ENCODE peak calls at places on chromosomes 13 and 19, in four cellular contexts. One of them, this sample, is unnamed.

GRCh38 chr19:2820112-2820702 is 539 bp downstream of the ZNF554 start:
- DNase-seq in tibial artery: no peak
- DNase-seq in left ventricle myocardium superior: no peak
- DNase-seq in stimulated activated CD8-positive, alpha-beta memory T cell treated with anti-CD3 and anti-CD28 coated beads, Interleukin-12 subunit alpha, Interleukin-12 subunit beta, amount 100 ng/mL, for 1 hour: no peak
- DNase-seq in this sample: peak; percentile 47

GRCh38 chr19:10173527-10173926 is 21.2 kb downstream of the DNMT1 start:
- DNase-seq in tibial artery: no peak
- DNase-seq in left ventricle myocardium superior: no peak
- DNase-seq in stimulated activated CD8-positive, alpha-beta memory T cell treated with anti-CD3 and anti-CD28 coated beads, Interleukin-12 subunit alpha, Interleukin-12 subunit beta, amount 100 ng/mL, for 1 hour: no peak
- DNase-seq in this sample: no peak

GRCh38 chr19:54489766-54490165 is 12.9 kb upstream of the LAIR2 start:
- DNase-seq in stimulated activated CD8-positive, alpha-beta memory T cell treated with anti-CD3 and anti-CD28 coated beads, Interleukin-12 subunit alpha, Interleukin-12 subunit beta, amount 100 ng/mL, for 1 hour: no peak
- DNase-seq in tibial artery: no peak
- DNase-seq in left ventricle myocardium superior: no peak
- DNase-seq in this sample: no peak

GRCh38 chr13:46131705-46132104 is 26.9 kb upstream of the CPB2 start:
- DNase-seq in left ventricle myocardium superior: no peak
- DNase-seq in stimulated activated CD8-positive, alpha-beta memory T cell treated with anti-CD3 and anti-CD28 coated beads, Interleukin-12 subunit alpha, Interleukin-12 subunit beta, amount 100 ng/mL, for 1 hour: no peak
- DNase-seq in tibial artery: no peak
- DNase-seq in this sample: no peak

GRCh38 chr19:6564393-6564792 is 26.6 kb downstream of the CD70 start:
- DNase-seq in stimulated activated CD8-positive, alpha-beta memory T cell treated with anti-CD3 and anti-CD28 coated beads, Interleukin-12 subunit alpha, Interleukin-12 subunit beta, amount 100 ng/mL, for 1 hour: no peak
- DNase-seq in left ventricle myocardium superior: no peak
- DNase-seq in tibial artery: no peak
- DNase-seq in this sample: peak; percentile 30

GRCh38 chr19:7161292-7161691 is 91.8 kb downstream of the ZNF557 start:
- DNase-seq in tibial artery: peak; percentile 20
- DNase-seq in left ventricle myocardium superior: no peak
- DNase-seq in stimulated activated CD8-positive, alpha-beta memory T cell treated with anti-CD3 and anti-CD28 coated beads, Interleukin-12 subunit alpha, Interleukin-12 subunit beta, amount 100 ng/mL, for 1 hour: no peak
- DNase-seq in this sample: no peak

GRCh38 chr13:69274231-69274630 is 833.4 kb upstream of the ATXN8OS start:
- DNase-seq in left ventricle myocardium superior: no peak
- DNase-seq in tibial artery: no peak
- DNase-seq in stimulated activated CD8-positive, alpha-beta memory T cell treated with anti-CD3 and anti-CD28 coated beads, Interleukin-12 subunit alpha, Interleukin-12 subunit beta, amount 100 ng/mL, for 1 hour: no peak
- DNase-seq in this sample: no peak

GRCh38 chr13:18995259-18995873 is 186.3 kb downstream of the TUBA3C start:
- DNase-seq in stimulated activated CD8-positive, alpha-beta memory T cell treated with anti-CD3 and anti-CD28 coated beads, Interleukin-12 subunit alpha, Interleukin-12 subunit beta, amount 100 ng/mL, for 1 hour: no peak
- DNase-seq in tibial artery: no peak
- DNase-seq in left ventricle myocardium superior: no peak
- DNase-seq in this sample: no peak

GRCh38 chr13:23202383-23202782 is 21.6 kb downstream of the SGCG start:
- DNase-seq in stimulated activated CD8-positive, alpha-beta memory T cell treated with anti-CD3 and anti-CD28 coated beads, Interleukin-12 subunit alpha, Interleukin-12 subunit beta, amount 100 ng/mL, for 1 hour: no peak
- DNase-seq in left ventricle myocardium superior: no peak
- DNase-seq in tibial artery: no peak
- DNase-seq in this sample: no peak

This sample was measured in mesendoderm.